ENCODE peak calls at places on chromosomes 11 and 22, in four cellular contexts. P is ascending aorta; G is effector memory CD4-positive, alpha-beta T cell; K is tibial nerve. H is an unnamed sample.

GRCh38 chr11:104968365-104968855 is at the start of gene CASP4:
- DNase-seq in G (no peak), P (no peak), K (peak; percentile 54), H (no peak)

GRCh38 chr11:92399702-92400101 is 175.1 kb downstream of the FAT3 start:
- DNase-seq in K (no peak), P (no peak), G (no peak), H (no peak)

GRCh38 chr22:37175414-37176144 is 12.5 kb downstream of the C1QTNF6 start:
- DNase-seq in K (no peak), G (no peak), P (no peak), H (peak; percentile 58)

GRCh38 chr22:24429411-24430365 is 2.3 kb downstream of the ADORA2A start:
- DNase-seq in G (peak; percentile 20), K (no peak), P (no peak), H (peak; percentile 61)

GRCh38 chr11:43819926-43820325 is 60.7 kb upstream of the ALKBH3 start:
- DNase-seq in G (no peak), P (no peak), K (no peak), H (no peak)

GRCh38 chr22:35380537-35381423 is at the start of gene HMOX1:
- DNase-seq in K (peak; percentile 90), P (peak; percentile 96), G (no peak), H (peak; percentile 95)

GRCh38 chr11:5910521-5910920 is 17.5 kb downstream of the OR52E5 start:
- DNase-seq in G (no peak), P (no peak), K (no peak), H (no peak)

GRCh38 chr22:17767236-17768065 is 6.8 kb downstream of the BID start:
- DNase-seq in K (no peak), P (no peak), G (no peak), H (no peak)

GRCh38 chr11:118998388-118998717 is 415 bp downstream of the CENATAC start:
- DNase-seq in G (no peak), P (no peak), K (no peak), H (no peak)

GRCh38 chr11:81036168-81036870 is 1595.5 kb upstream of the TENM4 start:
- DNase-seq in P (no peak), K (no peak), G (no peak), H (no peak)

GRCh38 chr22:23781533-23781932 is 5.2 kb upstream of the SMARCB1 start:
- DNase-seq in P (no peak), K (no peak), G (no peak), H (no peak)

GRCh38 chr11:134741453-134742227 is 329.6 kb upstream of the B3GAT1 start:
- DNase-seq in G (no peak), P (peak; percentile 21), K (no peak), H (no peak)

GRCh38 chr11:67371549-67372231 is 1.7 kb downstream of the CLCF1 start:
- DNase-seq in K (no peak), P (peak; percentile 79), G (no peak), H (no peak)

GRCh38 chr11:27234043-27234668 is 128.9 kb downstream of the CCDC34 start:
- DNase-seq in G (no peak), K (peak; percentile 38), P (peak; percentile 66), H (no peak)

GRCh38 chr11:60717956-60718355 is 6.6 kb upstream of the MS4A18 start:
- DNase-seq in G (no peak), K (no peak), P (no peak), H (no peak)

GRCh38 chr22:31210830-31211503 is 1.1 kb upstream of the LIMK2 start:
- DNase-seq in K (peak; percentile 22), G (no peak), P (no peak), H (peak; percentile 71)

GRCh38 chr11:74989269-74989655 is 529 bp downstream of the NEU3 start:
- DNase-seq in P (no peak), G (no peak), K (no peak), H (no peak)

GRCh38 chr11:86517557-86517956 is 142.9 kb downstream of the CCDC81 start:
- DNase-seq in K (no peak), G (no peak), P (no peak), H (no peak)

GRCh38 chr22:48146426-48146825 is 1384.0 kb downstream of the TBC1D22A start:
- DNase-seq in P (no peak), G (no peak), K (no peak), H (no peak)

GRCh38 chr22:37753746-37754145 is 54.0 kb upstream of the GCAT start:
- DNase-seq in K (no peak), G (no peak), P (no peak), H (no peak)

GRCh38 chr11:1942541-1943260 is 4.4 kb upstream of the MRPL23 start:
- DNase-seq in P (peak; percentile 52), G (no peak), K (no peak), H (peak; percentile 52)

GRCh38 chr11:96147913-96148312 is 195.1 kb downstream of the MAML2 start:
- DNase-seq in P (no peak), G (no peak), K (no peak), H (no peak)
- H3K4me1 ChIP-seq in P (peaks cover 8% of the 10 kb centered on the region), G (peaks cover 5% of the 10 kb centered on the region), K (peaks cover 34% of the 10 kb centered on the region), H (peaks cover 62% of the 10 kb centered on the region)

DNA sequence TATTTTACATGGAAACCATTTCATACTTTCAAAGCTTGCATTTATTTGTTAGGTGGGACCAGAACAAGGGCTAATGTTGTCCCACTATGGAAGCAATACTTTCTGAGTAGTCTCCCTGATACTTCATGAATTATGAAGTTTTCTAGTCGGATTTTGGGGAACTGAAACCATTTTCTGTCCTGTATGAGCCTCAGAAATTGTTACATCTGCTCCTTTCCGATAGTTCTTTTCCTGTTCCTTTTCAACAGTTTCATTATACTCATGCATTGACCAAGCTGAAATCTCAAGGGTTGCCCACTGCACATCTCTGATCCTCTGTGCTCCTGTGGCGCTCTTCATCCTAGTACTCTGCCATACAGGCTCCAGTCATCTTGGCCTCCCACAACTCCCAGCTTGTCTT is 31.5 kb upstream of the GLYATL1 start:
- DNase-seq in P (no peak), G (no peak), K (no peak), H (no peak)
- H3K27me3 ChIP-seq in P (no peaks in the 10 kb centered on the region), G (no peaks in the 10 kb centered on the region), K (no peaks in the 10 kb centered on the region), H (peaks cover 8% of the 10 kb centered on the region)

DNA sequence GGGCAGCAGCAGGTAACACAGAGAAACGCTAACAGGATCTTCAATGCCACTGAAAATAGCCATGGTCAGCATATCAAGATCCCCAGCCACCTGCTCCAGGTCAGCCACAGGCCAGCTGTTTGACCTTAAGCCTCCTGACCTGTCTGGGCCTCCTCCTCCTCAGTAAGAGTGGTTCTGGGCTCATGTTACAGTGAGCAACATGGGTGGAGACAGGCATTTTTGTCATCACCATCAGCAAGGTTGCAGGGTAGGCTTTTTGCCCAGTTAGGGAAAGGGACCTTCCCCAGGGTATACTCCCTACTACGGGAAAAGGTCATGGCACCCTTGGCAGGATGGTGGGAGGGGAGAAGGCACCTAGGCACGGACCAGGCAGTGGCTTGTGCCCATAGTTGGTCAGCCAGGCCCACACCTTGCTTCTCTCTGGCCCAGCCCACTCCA is 131.8 kb upstream of the PARVA start:
- DNase-seq in P (no peak), G (no peak), K (no peak), H (no peak)
- H3K4me1 ChIP-seq in P (peaks cover 76% of the 10 kb centered on the region), G (peaks cover 6% of the 10 kb centered on the region), K (peaks cover 72% of the 10 kb centered on the region), H (peaks cover 31% of the 10 kb centered on the region)

GRCh38 chr11:35420371-35420770 is 1.0 kb upstream of the SLC1A2 start:
- DNase-seq in G (no peak), P (no peak), K (no peak), H (no peak)
- H3K27me3 ChIP-seq in G (peaks cover 32% of the 10 kb centered on the region), P (peaks cover 10% of the 10 kb centered on the region), K (no peaks in the 10 kb centered on the region), H (peaks cover 48% of the 10 kb centered on the region)

GRCh38 chr11:13681470-13681869 is 13.0 kb downstream of the FAR1 start:
- DNase-seq in G (no peak), K (no peak), P (no peak), H (no peak)
- H3K4me1 ChIP-seq in G (peaks cover 5% of the 10 kb centered on the region), K (peaks cover 71% of the 10 kb centered on the region), P (peaks cover 7% of the 10 kb centered on the region), H (peaks cover 28% of the 10 kb centered on the region)

DNA sequence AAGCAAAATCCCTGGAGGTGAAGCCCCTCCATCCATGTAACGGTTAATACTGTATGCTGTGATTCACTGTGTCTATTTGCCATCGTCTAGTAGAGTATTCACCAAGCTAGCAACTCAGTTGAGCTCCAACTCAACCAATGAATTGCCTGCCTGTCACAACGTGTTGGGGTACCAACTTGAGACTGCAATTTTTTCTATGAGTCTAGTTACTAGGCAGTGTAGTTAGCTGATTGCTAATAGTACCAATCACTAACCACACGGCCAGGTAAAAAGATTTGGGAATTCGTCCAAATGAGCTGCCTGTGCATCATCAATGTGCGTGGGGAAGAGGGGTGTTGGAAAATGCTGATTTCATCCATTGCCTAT is 1.0 kb upstream of the BTG4 start:
- DNase-seq in P (no peak), G (no peak), K (no peak), H (no peak)
- H3K27me3 ChIP-seq in P (no peaks in the 10 kb centered on the region), G (peaks cover 32% of the 10 kb centered on the region), K (peaks cover 3% of the 10 kb centered on the region), H (peaks cover 36% of the 10 kb centered on the region)